ENCODE peak calls at places on chromosome 16, in five cellular contexts. One of them, this sample, is unnamed.

GRCh38 chr16:30985401-30986128 is 558 bp downstream of the HSD3B7 start:
- DNase-seq in K562: peak
- DNase-seq in A549: peak
- DNase-seq in GM12878: no peak
- DNase-seq in HepG2: peak
- DNase-seq in this sample: no peak

GRCh38 chr16:3182608-3183444 is 5.2 kb upstream of the OR1F1 start:
- DNase-seq in HepG2: peak
- DNase-seq in K562: peak
- DNase-seq in GM12878: no peak
- DNase-seq in A549: peak
- DNase-seq in this sample: peak

GRCh38 chr16:83939266-83939856 is 13.7 kb upstream of the OSGIN1 start:
- DNase-seq in HepG2: no peak
- DNase-seq in GM12878: no peak
- DNase-seq in K562: no peak
- DNase-seq in A549: no peak
- DNase-seq in this sample: no peak

GRCh38 chr16:24689128-24689527 is 40.3 kb upstream of the TNRC6A start:
- DNase-seq in A549: peak
- DNase-seq in HepG2: peak
- DNase-seq in K562: peak
- DNase-seq in GM12878: no peak
- DNase-seq in this sample: peak

GRCh38 chr16:68823401-68823800 is 19.9 kb upstream of the TANGO6 start:
- DNase-seq in GM12878: no peak
- DNase-seq in K562: no peak
- DNase-seq in A549: no peak
- DNase-seq in HepG2: no peak
- DNase-seq in this sample: peak

GRCh38 chr16:71311553-71312158 is 22.5 kb upstream of the CMTR2 start:
- DNase-seq in GM12878: no peak
- DNase-seq in A549: peak
- DNase-seq in K562: peak
- DNase-seq in HepG2: peak
- DNase-seq in this sample: peak

GRCh38 chr16:54026456-54026855 is 260.1 kb downstream of the IRX3 start:
- DNase-seq in K562: no peak
- DNase-seq in GM12878: no peak
- DNase-seq in A549: no peak
- DNase-seq in HepG2: no peak
- DNase-seq in this sample: peak

GRCh38 chr16:81366316-81366932 is 51.7 kb downstream of the GAN start:
- DNase-seq in K562: peak
- DNase-seq in A549: peak
- DNase-seq in HepG2: peak
- DNase-seq in GM12878: peak
- DNase-seq in this sample: peak

GRCh38 chr16:79629003-79629402 is 28.5 kb upstream of the MAF start:
- DNase-seq in GM12878: no peak
- DNase-seq in HepG2: no peak
- DNase-seq in K562: no peak
- DNase-seq in A549: no peak
- DNase-seq in this sample: no peak

GRCh38 chr16:8885674-8886592 is 3.8 kb downstream of the LITAFD start:
- DNase-seq in K562: no peak
- DNase-seq in GM12878: no peak
- DNase-seq in HepG2: peak
- DNase-seq in A549: no peak
- DNase-seq in this sample: peak

GRCh38 chr16:26195225-26195624 is 503.5 kb downstream of the HS3ST4 start:
- DNase-seq in K562: no peak
- DNase-seq in HepG2: no peak
- DNase-seq in GM12878: no peak
- DNase-seq in A549: no peak
- DNase-seq in this sample: no peak

GRCh38 chr16:84950906-84951305 is 60.4 kb downstream of the ZDHHC7 start:
- DNase-seq in HepG2: peak
- DNase-seq in GM12878: no peak
- DNase-seq in K562: peak
- DNase-seq in A549: peak
- DNase-seq in this sample: no peak

GRCh38 chr16:1458977-1459341 is 14.6 kb upstream of the CCDC154 start:
- DNase-seq in A549: no peak
- DNase-seq in K562: no peak
- DNase-seq in GM12878: no peak
- DNase-seq in HepG2: no peak
- DNase-seq in this sample: no peak

GRCh38 chr16:80997139-80997798 is 9.4 kb downstream of the CMC2 start:
- DNase-seq in A549: peak
- DNase-seq in K562: peak
- DNase-seq in GM12878: peak
- DNase-seq in HepG2: peak
- DNase-seq in this sample: no peak

GRCh38 chr16:80576343-80576912 is 35.6 kb downstream of the DYNLRB2 start:
- DNase-seq in A549: no peak
- DNase-seq in GM12878: no peak
- DNase-seq in K562: no peak
- DNase-seq in HepG2: no peak
- DNase-seq in this sample: no peak

GRCh38 chr16:23225634-23226033 is 43.1 kb downstream of the SCNN1G start:
- DNase-seq in K562: no peak
- DNase-seq in A549: no peak
- DNase-seq in GM12878: no peak
- DNase-seq in HepG2: no peak
- DNase-seq in this sample: no peak

GRCh38 chr16:26983426-26983825 is 83.3 kb upstream of the C16orf82 start:
- DNase-seq in HepG2: no peak
- DNase-seq in K562: no peak
- DNase-seq in GM12878: no peak
- DNase-seq in A549: no peak
- DNase-seq in this sample: peak

GRCh38 chr16:8966781-8967436 is 3.2 kb upstream of the USP7 start:
- DNase-seq in HepG2: no peak
- DNase-seq in A549: no peak
- DNase-seq in GM12878: no peak
- DNase-seq in K562: no peak
- DNase-seq in this sample: no peak

GRCh38 chr16:81558444-81559175 is 114.0 kb downstream of the CMIP start:
- DNase-seq in A549: peak
- DNase-seq in K562: peak
- DNase-seq in GM12878: no peak
- DNase-seq in HepG2: peak
- DNase-seq in this sample: no peak

GRCh38 chr16:10629592-10629963 is 49.2 kb upstream of the EMP2 start:
- DNase-seq in GM12878: no peak
- DNase-seq in A549: no peak
- DNase-seq in HepG2: no peak
- DNase-seq in K562: peak
- DNase-seq in this sample: no peak

GRCh38 chr16:82031116-82032084 is 3.7 kb upstream of the HSD17B2 start:
- DNase-seq in GM12878: no peak
- DNase-seq in K562: peak
- DNase-seq in HepG2: peak
- DNase-seq in A549: peak
- DNase-seq in this sample: peak

GRCh38 chr16:8677481-8677880 is 3.1 kb downstream of the ABAT start:
- DNase-seq in GM12878: no peak
- DNase-seq in A549: no peak
- DNase-seq in K562: no peak
- DNase-seq in HepG2: no peak
- DNase-seq in this sample: no peak

GRCh38 chr16:2035431-2036199 is 8.9 kb downstream of the NHERF2 start:
- DNase-seq in HepG2: peak
- DNase-seq in K562: no peak
- DNase-seq in A549: no peak
- DNase-seq in GM12878: no peak
- DNase-seq in this sample: peak

GRCh38 chr16:57245472-57246113 is 534 bp downstream of the ARL2BP start:
- DNase-seq in GM12878: no peak
- DNase-seq in HepG2: no peak
- DNase-seq in K562: peak
- DNase-seq in A549: peak
- DNase-seq in this sample: no peak

GRCh38 chr16:1438229-1439057 is 5.9 kb downstream of the CCDC154 start:
- DNase-seq in GM12878: no peak
- DNase-seq in A549: no peak
- DNase-seq in HepG2: no peak
- DNase-seq in K562: no peak
- DNase-seq in this sample: no peak

GRCh38 chr16:54265558-54266213 is 20.9 kb downstream of the IRX3 start:
- DNase-seq in K562: no peak
- DNase-seq in GM12878: no peak
- DNase-seq in HepG2: peak
- DNase-seq in A549: no peak
- DNase-seq in this sample: no peak

GRCh38 chr16:75481475-75481874 is 13.8 kb downstream of the CHST6 start:
- DNase-seq in A549: peak
- DNase-seq in GM12878: no peak
- DNase-seq in K562: peak
- DNase-seq in HepG2: peak
- DNase-seq in this sample: no peak

GRCh38 chr16:15607700-15608396 is 35.1 kb downstream of the MARF1 start:
- DNase-seq in GM12878: no peak
- DNase-seq in HepG2: peak
- DNase-seq in K562: no peak
- DNase-seq in A549: no peak
- DNase-seq in this sample: peak

GRCh38 chr16:60748366-60748765 is 1287.9 kb downstream of the CDH8 start:
- DNase-seq in A549: no peak
- DNase-seq in K562: no peak
- DNase-seq in HepG2: no peak
- DNase-seq in GM12878: no peak
- DNase-seq in this sample: no peak

GRCh38 chr16:55889518-55889917 is 14.3 kb upstream of the CES5A start:
- DNase-seq in K562: no peak
- DNase-seq in A549: no peak
- DNase-seq in GM12878: no peak
- DNase-seq in HepG2: no peak
- DNase-seq in this sample: no peak

GRCh38 chr16:13168091-13168572 is 266.7 kb downstream of the SHISA9 start:
- DNase-seq in K562: peak
- DNase-seq in A549: no peak
- DNase-seq in HepG2: no peak
- DNase-seq in GM12878: no peak
- DNase-seq in this sample: no peak

GRCh38 chr16:70481929-70482536 is 27.6 kb downstream of the FCSK start:
- DNase-seq in K562: no peak
- DNase-seq in A549: no peak
- DNase-seq in GM12878: no peak
- DNase-seq in HepG2: no peak
- DNase-seq in this sample: peak

GRCh38 chr16:46830417-46830901 is 521 bp downstream of the C16orf87 start:
- DNase-seq in K562: peak
- DNase-seq in HepG2: no peak
- DNase-seq in A549: no peak
- DNase-seq in GM12878: no peak
- DNase-seq in this sample: no peak

GRCh38 chr16:17205279-17206139 is 265.3 kb downstream of the XYLT1 start:
- DNase-seq in GM12878: no peak
- DNase-seq in K562: no peak
- DNase-seq in A549: no peak
- DNase-seq in HepG2: no peak
- DNase-seq in this sample: peak
- TF ChIP-seq BHLHE40 in GM12878: no peak
- TF ChIP-seq BHLHE40 in K562: no peak
- TF ChIP-seq BHLHE40 in A549: no peak
- TF ChIP-seq BHLHE40 in HepG2: no peak
- TF ChIP-seq BHLHE40 in this sample: peak

DNA sequence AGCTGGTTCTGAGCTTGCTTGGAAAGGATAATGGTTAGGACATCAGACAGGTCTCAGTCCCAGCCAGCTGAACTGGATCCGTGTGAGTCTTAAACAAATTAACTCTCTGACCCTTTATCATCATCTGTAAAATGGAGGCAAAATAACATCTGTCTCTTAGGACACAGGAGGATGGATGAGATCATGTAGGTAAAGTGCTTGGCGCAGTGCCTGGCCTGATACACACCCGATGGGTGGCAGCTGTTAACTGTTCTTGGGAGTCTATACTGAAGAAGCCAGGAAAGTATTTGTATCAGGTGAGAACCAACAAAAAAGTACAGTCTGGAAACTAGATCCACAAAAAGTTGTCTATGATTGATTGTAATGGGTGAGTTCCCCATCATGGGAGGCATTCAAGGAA is 188.6 kb downstream of the C16orf78 start:
- DNase-seq in HepG2: no peak
- DNase-seq in K562: no peak
- DNase-seq in A549: no peak
- DNase-seq in GM12878: no peak
- DNase-seq in this sample: no peak
- TF ChIP-seq RFX5 in HepG2: no peak
- TF ChIP-seq RFX5 in K562: no peak
- TF ChIP-seq RFX5 in A549: no peak
- TF ChIP-seq RFX5 in GM12878: no peak
- TF ChIP-seq RFX5 in this sample: no peak

GRCh38 chr16:89764711-89765201 is 43.4 kb downstream of the ZNF276 start:
- DNase-seq in HepG2: no peak
- DNase-seq in A549: no peak
- DNase-seq in K562: no peak
- DNase-seq in GM12878: peak
- DNase-seq in this sample: no peak
- TF ChIP-seq USF2 in HepG2: no peak
- TF ChIP-seq USF2 in A549: no peak
- TF ChIP-seq USF2 in K562: no peak
- TF ChIP-seq USF2 in GM12878: no peak
- TF ChIP-seq USF2 in this sample: no peak

DNA sequence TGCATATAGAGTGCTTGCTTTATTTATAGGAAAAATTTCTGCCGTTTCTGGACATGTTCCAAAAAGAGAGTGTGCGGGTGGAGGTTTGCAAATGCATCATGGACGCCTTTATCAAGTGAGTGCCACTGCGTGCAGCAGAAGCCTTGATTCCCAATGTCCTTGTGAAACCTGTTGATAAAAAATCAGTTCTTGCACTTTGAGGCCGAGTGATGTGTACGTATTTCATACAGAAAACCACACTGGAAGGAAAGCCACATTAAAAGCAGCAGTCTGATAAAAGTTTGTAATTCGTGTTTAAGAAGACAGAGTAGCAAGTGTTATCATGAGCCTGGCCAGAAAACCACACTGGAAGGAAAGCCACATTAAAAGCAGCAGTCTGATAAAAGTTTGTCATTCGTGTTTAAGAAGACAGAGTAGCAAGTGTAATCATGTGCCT is 78.0 kb downstream of the KNOP1 start:
- DNase-seq in GM12878: no peak
- DNase-seq in A549: no peak
- DNase-seq in K562: peak
- DNase-seq in HepG2: no peak
- DNase-seq in this sample: no peak
- TF ChIP-seq BHLHE40 in GM12878: no peak
- TF ChIP-seq BHLHE40 in A549: no peak
- TF ChIP-seq BHLHE40 in K562: no peak
- TF ChIP-seq BHLHE40 in HepG2: no peak
- TF ChIP-seq BHLHE40 in this sample: no peak